ENCODE peak calls at places on chromosomes 1 and 21, in six cellular contexts. B, A, C, X, F and P are unnamed samples. For H3K4me1, the result is how much of the 10 kb centered on the place peaks cover.

GRCh38 chr1:184929711-184930202 is 44.6 kb downstream of the NIBAN1 start:
- DNase-seq in F (no peak), C (no peak), X (no peak), A (peak), B (peak), P (no peak)

GRCh38 chr1:201719812-201720521 is 109.0 kb upstream of the IPO9 start:
- DNase-seq in A (peak), F (no peak), C (no peak), B (no peak), X (peak), P (peak)

GRCh38 chr1:193335797-193336428 is 149.5 kb upstream of the B3GALT2 start:
- DNase-seq in B (no peak), X (no peak), C (no peak), F (no peak), A (no peak), P (no peak)

GRCh38 chr1:93000751-93001175 is 39.5 kb upstream of the DIPK1A start:
- DNase-seq in B (no peak), C (no peak), F (no peak), A (no peak), X (no peak), P (peak)

GRCh38 chr21:23541571-23541970 is 2065.7 kb downstream of the MRPL39 start:
- DNase-seq in C (no peak), A (no peak), X (no peak), F (no peak), B (no peak), P (no peak)

GRCh38 chr1:150221552-150221951 is 14.4 kb downstream of the ANP32E start:
- DNase-seq in B (no peak), X (no peak), A (no peak), C (no peak), F (no peak), P (no peak)

GRCh38 chr21:44379991-44380865 is 26.8 kb downstream of the TRPM2 start:
- DNase-seq in B (no peak), A (no peak), X (peak), C (no peak), F (no peak), P (peak)

GRCh38 chr1:206769331-206769731 is 1.2 kb upstream of the IL19 start:
- DNase-seq in F (no peak), X (no peak), C (no peak), A (no peak), B (no peak), P (no peak)

GRCh38 chr1:32334864-32335618 is 992 bp downstream of the MARCKSL1 start:
- DNase-seq in A (peak), X (peak), F (no peak), B (no peak), C (peak), P (peak)

GRCh38 chr1:225343618-225344017 is 84.2 kb downstream of the LBR start:
- DNase-seq in F (no peak), C (no peak), X (no peak), A (no peak), B (no peak), P (no peak)

GRCh38 chr1:87130437-87130836 is 198.2 kb upstream of the LMO4 start:
- DNase-seq in X (no peak), B (no peak), F (no peak), C (no peak), A (no peak), P (no peak)

GRCh38 chr1:196115641-196116040 is 492.6 kb downstream of the KCNT2 start:
- DNase-seq in F (no peak), C (no peak), X (peak), B (no peak), A (peak), P (peak)

GRCh38 chr1:147892731-147893214 is 9.8 kb upstream of the GJA8 start:
- DNase-seq in A (peak), C (no peak), F (peak), B (peak), X (no peak), P (peak)

GRCh38 chr1:61428146-61428545 is 296.8 kb downstream of the TM2D1 start:
- DNase-seq in X (no peak), F (no peak), A (no peak), C (no peak), B (no peak), P (no peak)

GRCh38 chr1:172826096-172826741 is 167.3 kb downstream of the FASLG start:
- DNase-seq in X (no peak), F (peak), A (peak), C (no peak), B (no peak), P (peak)

GRCh38 chr1:82632164-82632563 is 831.4 kb downstream of the ADGRL2 start:
- DNase-seq in B (no peak), A (no peak), C (no peak), F (no peak), X (no peak), P (no peak)

GRCh38 chr1:193707271-193708015 is 521.0 kb upstream of the B3GALT2 start:
- DNase-seq in A (no peak), F (no peak), C (no peak), B (no peak), X (no peak), P (no peak)

GRCh38 chr1:109767596-109768334 is 4.0 kb upstream of the EPS8L3 start:
- DNase-seq in A (peak), X (peak), B (no peak), F (no peak), C (peak), P (no peak)
- H3K4me1 ChIP-seq in A (under half), X (under half), B (under half), F (under half), C (under half), P (under half)

DNA sequence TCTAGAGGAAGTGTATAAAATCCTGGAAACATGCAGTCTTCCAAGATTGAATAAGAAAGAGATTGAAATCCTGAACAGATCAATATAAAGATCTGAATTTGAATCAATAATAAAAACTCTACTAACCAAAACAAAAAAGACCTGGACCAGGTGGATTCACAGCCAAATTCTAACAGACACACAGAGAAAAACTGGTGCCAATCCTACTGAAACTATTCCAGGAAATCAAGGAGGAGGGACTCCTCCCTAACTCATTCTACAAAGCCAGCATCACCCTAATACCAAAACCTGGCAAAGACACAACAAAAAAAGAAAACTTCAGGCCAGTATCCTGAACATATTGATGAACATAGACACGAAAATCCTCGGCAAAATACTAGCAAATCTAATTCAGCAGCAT is 58.3 kb downstream of the SYT14 start:
- DNase-seq in B (no peak), A (no peak), C (no peak), F (no peak), X (no peak), P (no peak)
- H3K4me1 ChIP-seq in B (under half), A (under half), C (under half), F (under half), X (under half), P (under half)

GRCh38 chr1:15154480-15155036 is 1.0 kb downstream of the TMEM51 start:
- DNase-seq in A (peak), F (no peak), C (peak), X (peak), B (peak), P (peak)
- H3K4me1 ChIP-seq in A (half or more), F (under half), C (half or more), X (under half), B (under half), P (under half)

GRCh38 chr1:234531181-234532132 is 52.5 kb upstream of the TARBP1 start:
- DNase-seq in F (no peak), C (no peak), A (peak), B (peak), X (peak), P (peak)
- H3K4me1 ChIP-seq in F (under half), C (half or more), A (half or more), B (under half), X (half or more), P (under half)